ENCODE peak calls at places on chromosomes 1 and 21, in five cellular contexts. C, K, G, P and U are unnamed samples.
A peak's percentile ranks its signal among the peaks of the same experiment; 100 is the strongest.

GRCh38 chr1:46199233-46199749 is 1.1 kb upstream of the POMGNT1 start:
- DNase-seq in P (no peak), C (no peak), G (no peak), K (no peak), U (no peak)

GRCh38 chr1:58901008-58901407 is 117.2 kb upstream of the JUN start:
- DNase-seq in K (no peak), C (no peak), P (no peak), G (no peak), U (no peak)

GRCh38 chr1:84719477-84720274 is 29.4 kb upstream of the SSX2IP start:
- DNase-seq in P (no peak), C (no peak), K (no peak), G (no peak), U (no peak)

GRCh38 chr1:231926340-231926739 is 299.8 kb downstream of the DISC1 start:
- DNase-seq in G (no peak), K (no peak), P (no peak), C (no peak), U (no peak)

GRCh38 chr1:33382651-33383415 is 48.1 kb downstream of the PHC2 start:
- DNase-seq in C (no peak), G (no peak), K (no peak), P (no peak), U (no peak)

GRCh38 chr1:11738096-11738495 is 2.2 kb downstream of the AGTRAP start:
- DNase-seq in K (no peak), C (no peak), G (no peak), P (no peak), U (no peak)

GRCh38 chr1:77976433-77977076 is 2.3 kb downstream of the FUBP1 start:
- DNase-seq in C (no peak), K (no peak), G (no peak), P (no peak), U (no peak)

GRCh38 chr1:147504801-147505303 is 36.4 kb upstream of the BCL9 start:
- DNase-seq in C (no peak), P (peak; percentile 32), G (peak; percentile 85), K (peak; percentile 63), U (no peak)

GRCh38 chr21:16180613-16181012 is 450.8 kb downstream of the USP25 start:
- DNase-seq in K (no peak), P (no peak), C (no peak), G (no peak), U (no peak)

GRCh38 chr1:211541715-211542477 is 37.1 kb downstream of the SLC30A1 start:
- DNase-seq in G (no peak), P (peak; percentile 76), K (no peak), C (no peak), U (no peak)

GRCh38 chr1:210499956-210500355 is 171.3 kb downstream of the HHAT start:
- DNase-seq in P (no peak), G (no peak), C (no peak), K (no peak), U (no peak)

GRCh38 chr1:33586111-33586510 is 113.7 kb downstream of the ZSCAN20 start:
- DNase-seq in P (no peak), K (no peak), G (no peak), C (no peak), U (peak; percentile 16)

GRCh38 chr1:7228252-7228961 is 443.2 kb downstream of the CAMTA1 start:
- DNase-seq in G (no peak), K (no peak), C (no peak), P (no peak), U (no peak)

GRCh38 chr1:209249785-209250441 is 333.6 kb upstream of the CAMK1G start:
- DNase-seq in G (no peak), K (no peak), C (no peak), P (no peak), U (no peak)

GRCh38 chr1:162554258-162554657 is 7.3 kb upstream of the UAP1 start:
- DNase-seq in K (no peak), P (no peak), G (no peak), C (no peak), U (no peak)

GRCh38 chr1:165659581-165659895 is 28.5 kb downstream of the MGST3 start:
- DNase-seq in C (no peak), G (no peak), P (no peak), K (no peak), U (no peak)

GRCh38 chr1:27616441-27616840 is 12.5 kb upstream of the AHDC1 start:
- DNase-seq in K (no peak), P (no peak), G (no peak), C (no peak), U (no peak)

GRCh38 chr1:109089242-109090015 is 1.1 kb upstream of the TMEM167B start:
- DNase-seq in P (peak; percentile 51), C (peak; percentile 74), K (peak; percentile 38), G (no peak), U (no peak)

GRCh38 chr21:36902793-36903192 is 63.7 kb downstream of the HLCS start:
- DNase-seq in G (no peak), K (no peak), P (no peak), C (peak; percentile 23), U (no peak)

GRCh38 chr1:223270155-223270554 is 93.8 kb downstream of the SUSD4 start:
- DNase-seq in G (no peak), C (no peak), P (no peak), K (no peak), U (no peak)

GRCh38 chr1:206925116-206925736 is 3.5 kb upstream of the FCMR start:
- DNase-seq in C (no peak), K (no peak), P (no peak), G (peak; percentile 25), U (no peak)

GRCh38 chr1:74731399-74732052 is 1.3 kb downstream of the CRYZ start:
- DNase-seq in K (no peak), C (no peak), G (no peak), P (peak; percentile 43), U (no peak)

GRCh38 chr1:1082239-1083180 is 8.4 kb upstream of the RNF223 start:
- DNase-seq in C (no peak), P (no peak), K (no peak), G (no peak), U (no peak)

GRCh38 chr1:205792481-205792881 is 17.2 kb upstream of the RAB29 start:
- DNase-seq in C (no peak), G (no peak), P (no peak), K (no peak), U (no peak)

GRCh38 chr1:181812211-181812610 is 249.3 kb downstream of the ZNF648 start:
- DNase-seq in K (no peak), P (no peak), C (no peak), G (no peak), U (no peak)

DNA sequence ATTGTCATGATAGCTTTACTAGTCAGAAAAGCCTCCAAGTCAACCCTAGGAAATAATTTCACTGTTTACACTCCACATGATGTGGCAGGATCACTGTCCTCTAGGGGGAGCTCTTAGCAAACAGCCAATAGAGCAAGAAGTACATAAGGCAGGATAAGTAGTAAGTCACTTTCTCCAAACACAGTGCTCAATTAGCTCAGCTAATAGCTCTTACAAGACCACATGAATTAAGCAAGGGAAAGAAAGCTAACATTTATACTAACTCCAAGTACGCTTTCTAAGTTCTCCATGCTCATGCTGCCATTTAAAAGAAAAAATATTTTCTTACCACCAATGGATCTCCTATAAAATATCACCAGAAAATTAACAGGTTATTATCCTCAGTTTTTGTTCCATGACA is 66.9 kb upstream of the LRIF1 start:
- DNase-seq in C (peak; percentile 59), K (peak; percentile 33), G (peak; percentile 54), P (peak; percentile 56), U (no peak)
- TF ChIP-seq CTCF in C (peak; percentile 73), K (peak; percentile 60), G (peak; percentile 50), P (peak; percentile 35), U (peak; percentile 78)

GRCh38 chr1:93440272-93440671 is 7.6 kb upstream of the FNBP1L start:
- DNase-seq in P (no peak), K (no peak), G (no peak), C (no peak), U (no peak)
- TF ChIP-seq CTCF in P (no peak), K (no peak), G (no peak), C (no peak), U (no peak)

GRCh38 chr1:4587721-4588120 is 66.7 kb upstream of the AJAP1 start:
- DNase-seq in K (no peak), G (no peak), P (no peak), C (no peak), U (no peak)

GRCh38 chr1:4585705-4586104 is 68.7 kb upstream of the AJAP1 start:
- DNase-seq in P (no peak), K (no peak), C (no peak), G (no peak), U (no peak)

GRCh38 chr1:4586611-4587010 is 67.8 kb upstream of the AJAP1 start:
- DNase-seq in G (no peak), C (no peak), K (no peak), P (no peak), U (no peak)

GRCh38 chr1:4584471-4584870 is 69.9 kb upstream of the AJAP1 start:
- DNase-seq in C (no peak), G (no peak), P (no peak), K (no peak), U (no peak)

GRCh38 chr1:4585216-4585615 is 69.2 kb upstream of the AJAP1 start:
- DNase-seq in K (peak; percentile 80), G (peak; percentile 26), P (peak; percentile 4), C (peak; percentile 31), U (no peak)
- TF ChIP-seq CTCF in K (peak; percentile 70), G (no peak), P (peak; percentile 15), C (peak; percentile 65), U (no peak)

DNA sequence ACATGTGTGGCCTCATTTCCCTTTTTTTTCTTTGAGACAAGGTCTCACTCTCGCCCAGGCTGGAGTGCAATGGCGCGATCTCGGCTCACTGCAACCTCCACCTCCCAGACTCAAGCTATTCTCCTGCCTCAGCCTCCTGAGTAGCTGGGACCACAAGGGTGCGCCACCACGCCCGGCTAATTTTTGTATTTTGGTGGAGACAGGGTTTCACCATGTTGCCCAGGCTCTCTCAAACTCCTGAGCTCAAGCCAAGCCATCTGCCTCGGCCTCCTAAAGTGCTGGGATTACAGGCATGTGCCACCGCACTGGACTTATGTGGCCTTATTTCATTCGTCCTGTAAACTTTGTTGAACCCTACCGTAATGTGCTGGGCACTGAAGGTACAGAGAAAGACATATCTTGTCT is 569 bp upstream of the WARS2 start:
- DNase-seq in P (peak; percentile 53), G (peak; percentile 54), K (peak; percentile 17), C (peak; percentile 13), U (no peak)
- TF ChIP-seq CTCF in P (peak; percentile 11), G (peak; percentile 16), K (no peak), C (peak; percentile 22), U (peak; percentile 15)

DNA sequence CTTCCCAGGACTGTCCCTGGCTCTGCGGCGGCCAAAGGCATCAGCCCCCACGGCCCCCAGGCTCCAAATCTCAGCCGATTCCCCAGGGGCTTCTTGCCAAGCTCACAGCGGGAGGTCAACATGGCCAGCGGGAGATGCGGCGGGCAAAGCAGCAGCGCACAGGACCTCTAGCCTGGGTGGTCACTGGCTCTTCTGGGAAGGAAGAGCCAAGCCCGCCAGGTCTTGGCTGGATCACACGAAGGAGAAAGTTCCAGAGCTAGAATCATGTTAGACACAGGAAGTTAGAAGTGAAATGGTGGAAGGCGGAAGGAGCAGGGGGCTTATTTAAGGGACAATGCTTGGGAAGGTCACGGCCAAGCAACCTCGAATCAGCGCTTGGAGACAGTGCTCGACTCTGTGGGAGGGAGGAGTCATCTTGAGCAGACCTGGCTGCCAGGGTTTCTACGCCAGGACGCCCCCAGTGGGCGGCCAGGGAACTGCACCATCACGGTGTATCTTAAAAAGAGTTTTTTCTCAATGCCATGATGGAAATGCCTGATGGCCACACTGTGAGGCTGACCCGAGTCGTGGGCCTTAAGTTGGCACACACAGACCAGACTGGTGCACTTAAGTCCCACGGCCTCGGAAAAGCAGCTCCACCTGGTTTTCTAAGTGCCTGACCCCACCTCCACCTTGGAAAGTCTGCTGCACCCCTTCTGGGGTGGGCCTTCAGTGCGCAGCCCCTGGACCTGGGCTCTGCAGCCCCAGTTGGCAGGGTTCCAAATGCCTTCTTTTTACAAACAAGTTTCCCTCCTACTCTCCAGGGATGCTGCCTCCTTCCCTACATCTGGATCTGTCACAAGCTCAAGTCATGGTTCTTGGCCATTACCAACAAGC is 29.3 kb downstream of the SLC66A1 start:
- DNase-seq in K (peak; percentile 87), P (peak; percentile 69), G (peak; percentile 93), C (peak; percentile 69), U (no peak)
- TF ChIP-seq CTCF in K (peak; percentile 94), P (peak; percentile 73), G (peak; percentile 97), C (peak; percentile 82), U (peak; percentile 78)